ENCODE peak calls at places on chromosomes 12 and 14, in six cellular contexts. S is mammary epithelial cell; C is CD8-positive, alpha-beta memory T cell; R is mesenchymal stem cell; I is lower lobe of right lung; K is K562. B is an unnamed sample.

GRCh38 chr14:104935026-104935650 is 10.5 kb downstream of the PLD4 start:
- DNase-seq in S (peak), C (no peak), R (no peak), I (no peak), K (no peak), B (no peak)

GRCh38 chr14:58899317-58899713 is 261.6 kb downstream of the DACT1 start:
- DNase-seq in S (peak), C (no peak), R (peak), I (no peak), K (no peak), B (no peak)

GRCh38 chr14:50667491-50668007 is 557 bp downstream of the SAV1 start:
- DNase-seq in S (peak), C (peak), R (no peak), I (no peak), K (peak), B (no peak)

GRCh38 chr12:95323204-95323603 is 105.6 kb downstream of the VEZT start:
- DNase-seq in S (no peak), C (no peak), R (no peak), I (no peak), K (no peak), B (peak)

GRCh38 chr14:90398841-90399540 is 2.2 kb downstream of the CALM1 start:
- DNase-seq in S (no peak), C (no peak), R (no peak), I (no peak), K (no peak), B (no peak)

GRCh38 chr12:89140580-89141236 is 211.6 kb downstream of the DUSP6 start:
- DNase-seq in S (no peak), C (no peak), R (no peak), I (no peak), K (no peak), B (no peak)

GRCh38 chr12:2084553-2085296 is 31.9 kb downstream of the CACNA1C start:
- DNase-seq in S (no peak), C (no peak), R (peak), I (no peak), K (no peak), B (no peak)

GRCh38 chr14:74620497-74620921 is 8.5 kb upstream of the LTBP2 start:
- DNase-seq in S (peak), C (no peak), R (peak), I (no peak), K (peak), B (no peak)

GRCh38 chr14:100665518-100666032 is 61.1 kb upstream of the DLK1 start:
- DNase-seq in S (peak), C (no peak), R (no peak), I (no peak), K (no peak), B (no peak)

GRCh38 chr14:100652739-100653138 is 65.5 kb upstream of the BEGAIN start:
- DNase-seq in S (no peak), C (no peak), R (no peak), I (no peak), K (no peak), B (no peak)

GRCh38 chr12:66549050-66549389 is 129.9 kb downstream of the GRIP1 start:
- DNase-seq in S (no peak), C (no peak), R (no peak), I (no peak), K (no peak), B (no peak)

GRCh38 chr14:87306770-87307169 is 686.2 kb downstream of the GALC start:
- DNase-seq in S (no peak), C (no peak), R (no peak), I (no peak), K (no peak), B (no peak)

GRCh38 chr14:68578597-68578996 is 214.3 kb downstream of the ZFP36L1 start:
- DNase-seq in S (no peak), C (no peak), R (no peak), I (no peak), K (no peak), B (no peak)

GRCh38 chr12:101924647-101925046 is 47.3 kb downstream of the DRAM1 start:
- DNase-seq in S (no peak), C (no peak), R (peak), I (no peak), K (peak), B (no peak)

GRCh38 chr12:47819902-47820630 is at the start of gene HDAC7:
- DNase-seq in S (peak), C (peak), R (peak), I (peak), K (peak), B (peak)

GRCh38 chr12:124610021-124610606 is 42.7 kb upstream of the NCOR2 start:
- DNase-seq in S (no peak), C (peak), R (no peak), I (no peak), K (no peak), B (no peak)

GRCh38 chr12:3747543-3747942 is 5.4 kb downstream of the CRACR2A start:
- DNase-seq in S (no peak), C (no peak), R (no peak), I (no peak), K (no peak), B (peak)

GRCh38 chr12:57734586-57734985 is 4.0 kb downstream of the AGAP2 start:
- DNase-seq in S (no peak), C (no peak), R (no peak), I (no peak), K (no peak), B (no peak)

GRCh38 chr14:39085933-39086332 is 17.1 kb downstream of the SEC23A start:
- DNase-seq in S (no peak), C (no peak), R (no peak), I (no peak), K (no peak), B (no peak)

GRCh38 chr14:105305350-105305749 is 4.5 kb upstream of the BRF1 start:
- DNase-seq in S (no peak), C (no peak), R (no peak), I (no peak), K (no peak), B (no peak)

GRCh38 chr14:34539407-34540180 is at the start of gene EAPP:
- DNase-seq in S (peak), C (peak), R (peak), I (peak), K (peak), B (peak)

GRCh38 chr12:92524489-92524888 is 178.3 kb upstream of the PLEKHG7 start:
- DNase-seq in S (no peak), C (no peak), R (no peak), I (no peak), K (no peak), B (no peak)

GRCh38 chr12:78118486-78118885 is 287.8 kb downstream of the NAV3 start:
- DNase-seq in S (no peak), C (no peak), R (no peak), I (no peak), K (no peak), B (no peak)

GRCh38 chr12:66959276-66959675 is 280.4 kb upstream of the GRIP1 start:
- DNase-seq in S (peak), C (no peak), R (no peak), I (no peak), K (no peak), B (no peak)

GRCh38 chr12:95633671-95634465 is 82.6 kb upstream of the USP44 start:
- DNase-seq in S (peak), C (no peak), R (peak), I (no peak), K (no peak), B (no peak)

GRCh38 chr12:41589878-41590277 is 401.8 kb downstream of the PDZRN4 start:
- DNase-seq in S (no peak), C (no peak), R (no peak), I (no peak), K (no peak), B (no peak)
- H3K27ac ChIP-seq in S (no peak), C (no peak), R (no peak), I (no peak), K (no peak), B (no peak)

DNA sequence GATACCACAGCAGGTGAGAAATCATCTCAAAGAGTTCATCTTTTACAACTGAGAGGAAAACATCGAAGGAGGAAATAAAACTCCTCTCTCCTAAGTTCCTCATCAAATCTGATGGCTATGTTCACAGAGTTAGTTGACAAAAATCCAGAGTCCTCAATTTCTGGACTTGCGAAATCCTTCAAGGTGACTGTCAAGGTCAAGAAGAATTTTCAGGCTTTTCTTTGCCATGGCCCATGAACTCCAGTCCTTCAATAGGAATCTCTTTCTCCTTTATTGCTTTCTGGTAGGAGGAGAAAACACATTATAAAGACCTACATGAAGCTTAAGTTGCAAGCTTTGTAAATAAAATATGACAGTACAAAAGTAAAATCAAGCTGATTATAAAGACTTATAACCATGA is 1.5 kb downstream of the TRIAP1 start:
- DNase-seq in S (no peak), C (no peak), R (no peak), I (no peak), K (no peak), B (no peak)
- H3K27ac ChIP-seq in S (no peak), C (no peak), R (no peak), I (no peak), K (no peak), B (no peak)

GRCh38 chr12:110366474-110367208 is 36.9 kb downstream of the ANAPC7 start:
- DNase-seq in S (no peak), C (no peak), R (peak), I (no peak), K (no peak), B (no peak)
- H3K27ac ChIP-seq in S (no peak), C (no peak), R (no peak), I (no peak), K (no peak), B (peak)

GRCh38 chr14:20422886-20423285 is 9.6 kb upstream of the TEP1 start:
- DNase-seq in S (no peak), C (no peak), R (no peak), I (no peak), K (no peak), B (no peak)

GRCh38 chr14:20429801-20430669 is 5.9 kb downstream of the KLHL33 start:
- DNase-seq in S (no peak), C (peak), R (no peak), I (no peak), K (peak), B (no peak)

GRCh38 chr14:20428802-20429201 is 7.2 kb downstream of the KLHL33 start:
- DNase-seq in S (no peak), C (no peak), R (no peak), I (no peak), K (no peak), B (no peak)

GRCh38 chr14:20427231-20428009 is 8.5 kb downstream of the KLHL33 start:
- DNase-seq in S (peak), C (no peak), R (peak), I (no peak), K (peak), B (no peak)

GRCh38 chr14:20428010-20428365 is 8.0 kb downstream of the KLHL33 start:
- DNase-seq in S (no peak), C (no peak), R (no peak), I (no peak), K (no peak), B (no peak)
- H3K27ac ChIP-seq in S (no peak), C (no peak), R (no peak), I (no peak), K (peak), B (no peak)

DNA sequence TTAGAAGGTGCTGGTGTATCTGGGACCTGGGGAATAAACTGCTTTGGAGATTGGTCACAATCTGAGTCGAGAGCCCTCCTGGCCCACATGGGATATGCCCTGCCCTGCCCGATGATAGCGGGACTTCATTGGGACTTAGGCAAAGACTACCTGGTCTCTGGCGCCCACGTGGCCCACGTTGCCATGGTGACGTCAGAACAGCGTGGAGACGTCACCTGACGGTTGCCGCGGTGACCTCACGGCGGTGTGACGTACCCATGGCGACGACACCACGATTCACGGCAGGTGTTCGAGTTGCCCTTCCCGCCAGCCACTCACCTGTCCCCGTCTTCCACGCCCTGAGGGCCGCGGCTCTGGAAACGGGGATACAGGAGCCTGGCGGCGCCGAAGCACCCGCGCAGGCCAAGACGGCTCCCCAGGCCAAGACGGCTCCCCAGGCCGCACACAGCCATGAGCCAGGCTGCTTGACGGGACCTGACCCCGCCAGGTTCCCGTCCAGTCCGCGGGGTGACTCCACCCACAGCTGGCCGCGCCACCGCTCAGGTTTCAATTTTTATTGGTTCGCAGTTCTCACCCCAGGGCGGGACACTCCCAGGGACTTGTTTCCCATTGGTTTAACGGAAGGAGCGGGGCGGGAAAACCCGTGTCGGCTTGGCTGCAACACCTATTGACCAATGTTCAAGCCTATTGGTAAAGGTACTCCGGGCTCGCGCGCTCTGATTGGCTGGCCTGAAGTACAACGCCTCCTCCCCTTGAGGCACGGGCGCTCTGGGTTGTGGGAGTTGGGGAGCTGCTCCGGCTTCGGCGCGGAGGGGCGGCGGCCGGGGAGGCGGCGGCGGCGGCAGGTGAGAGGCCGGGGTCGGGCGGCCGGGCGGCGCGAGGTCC is at the start of the genes MMAB and MVK:
- DNase-seq in S (peak), C (peak), R (peak), I (peak), K (peak), B (peak)
- H3K27ac ChIP-seq in S (peak), C (peak), R (no peak), I (peak), K (peak), B (peak)

DNA sequence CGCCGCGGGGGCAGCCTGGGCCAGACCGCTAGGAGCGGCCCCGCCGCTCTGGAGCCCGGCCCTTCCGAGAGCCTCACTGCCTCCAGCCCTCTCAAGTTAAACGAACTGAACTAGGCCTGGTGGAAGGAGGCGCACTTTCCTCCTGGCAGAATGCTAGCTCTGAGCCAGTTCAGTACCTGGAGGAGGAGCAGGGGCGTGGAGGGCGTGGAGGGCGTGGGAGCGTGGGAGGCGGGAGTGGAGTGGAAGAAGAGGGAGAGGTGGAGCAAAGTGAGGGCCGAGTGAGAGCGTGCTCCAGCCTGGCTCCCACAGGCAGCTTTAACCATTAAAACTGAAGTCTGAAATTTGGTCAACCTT is 5.3 kb downstream of the LTB4R start:
- DNase-seq in S (no peak), C (no peak), R (no peak), I (no peak), K (peak), B (no peak)
- H3K27ac ChIP-seq in S (no peak), C (no peak), R (no peak), I (peak), K (peak), B (peak)

DNA sequence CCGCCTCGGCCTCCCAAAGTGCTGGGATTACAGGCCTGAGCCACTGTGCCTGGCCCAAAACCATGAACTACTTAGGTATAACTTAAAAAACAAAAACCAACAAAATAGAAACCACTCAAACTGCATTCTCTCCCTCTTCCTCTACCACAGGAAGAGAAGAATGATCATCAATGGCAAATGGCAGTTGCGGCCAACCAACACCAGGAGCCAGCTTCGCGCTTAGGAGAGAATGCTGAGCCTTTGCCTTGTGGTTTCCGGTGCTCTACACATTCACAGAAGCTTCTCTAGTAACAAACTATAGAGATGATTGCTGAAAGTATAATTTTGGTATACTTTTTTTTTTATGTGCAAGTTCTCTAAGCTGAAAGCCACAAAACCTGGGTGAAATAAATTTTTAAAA is 17.1 kb downstream of the CATSPERB start:
- DNase-seq in S (no peak), C (peak), R (no peak), I (no peak), K (no peak), B (no peak)
- H3K27ac ChIP-seq in S (no peak), C (no peak), R (no peak), I (no peak), K (no peak), B (no peak)

GRCh38 chr12:116378002-116378401 is 100.5 kb upstream of the MED13L start:
- DNase-seq in S (no peak), C (no peak), R (no peak), I (no peak), K (no peak), B (no peak)
- H3K27ac ChIP-seq in S (no peak), C (no peak), R (no peak), I (no peak), K (no peak), B (no peak)

GRCh38 chr12:122138181-122138580 is 35.8 kb downstream of the IL31 start:
- DNase-seq in S (peak), C (no peak), R (no peak), I (no peak), K (no peak), B (no peak)

GRCh38 chr12:122133192-122133950 is 40.6 kb downstream of the IL31 start:
- DNase-seq in S (no peak), C (no peak), R (no peak), I (no peak), K (no peak), B (no peak)

GRCh38 chr12:122137229-122137628 is 36.8 kb downstream of the IL31 start:
- DNase-seq in S (no peak), C (no peak), R (no peak), I (no peak), K (peak), B (no peak)

GRCh38 chr12:122137681-122138080 is 36.3 kb downstream of the IL31 start:
- DNase-seq in S (peak), C (no peak), R (no peak), I (no peak), K (peak), B (no peak)

DNA sequence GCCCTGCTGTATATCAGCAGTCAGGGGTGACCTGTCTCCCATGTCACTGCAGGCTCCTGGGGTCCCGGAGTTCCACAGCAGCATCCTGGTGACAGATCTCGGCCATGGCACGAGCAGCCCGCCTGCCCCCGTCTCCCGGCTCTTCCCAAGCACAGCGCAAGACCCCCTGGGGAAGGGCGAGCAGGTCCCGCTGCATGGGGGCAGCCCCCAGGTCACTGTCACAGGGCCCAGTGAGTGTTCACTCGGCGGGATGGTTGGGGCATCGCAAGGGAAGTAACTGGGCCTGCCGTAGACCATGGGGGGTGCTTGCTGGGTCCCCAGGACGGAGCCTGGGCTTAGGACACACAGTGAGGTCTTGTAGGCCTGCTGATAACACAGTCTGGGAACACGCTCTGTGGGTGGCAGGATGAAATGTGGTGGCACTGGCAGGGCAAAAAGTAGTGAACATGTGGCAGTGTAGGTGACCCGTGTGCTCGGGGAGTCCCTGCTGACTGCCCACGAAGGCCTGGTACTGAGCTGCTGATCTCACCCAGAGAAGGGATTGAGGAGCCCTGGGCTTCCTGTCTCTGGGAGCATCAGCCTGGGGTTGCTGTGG is 38.5 kb downstream of the IL31 start:
- DNase-seq in S (no peak), C (no peak), R (no peak), I (no peak), K (no peak), B (no peak)
- H3K27ac ChIP-seq in S (no peak), C (no peak), R (no peak), I (no peak), K (no peak), B (no peak)

B was measured in esophagus muscularis mucosa.